ENCODE peak calls at places on chromosomes 13 and 19, in five cellular contexts. One of them, this sample, is unnamed.

GRCh38 chr19:31331536-31331935 is 17.7 kb downstream of the TSHZ3 start:
- DNase-seq in GM10248: no peak
- DNase-seq in lower lobe of right lung: no peak
- DNase-seq in NCI-H510A: no peak
- DNase-seq in RWPE1: no peak
- DNase-seq in this sample: no peak

GRCh38 chr13:109156181-109156935 is 526.9 kb downstream of the MYO16 start:
- DNase-seq in NCI-H510A: no peak
- DNase-seq in lower lobe of right lung: no peak
- DNase-seq in RWPE1: peak; percentile 69
- DNase-seq in GM10248: no peak
- DNase-seq in this sample: peak; percentile 84

GRCh38 chr19:41533691-41534090 is 42.3 kb upstream of the CEACAM21 start:
- DNase-seq in RWPE1: no peak
- DNase-seq in NCI-H510A: no peak
- DNase-seq in lower lobe of right lung: no peak
- DNase-seq in GM10248: no peak
- DNase-seq in this sample: peak; percentile 30

GRCh38 chr13:69234171-69234570 is 873.5 kb upstream of the ATXN8OS start:
- DNase-seq in GM10248: no peak
- DNase-seq in NCI-H510A: no peak
- DNase-seq in lower lobe of right lung: no peak
- DNase-seq in RWPE1: no peak
- DNase-seq in this sample: no peak

GRCh38 chr19:10518444-10519361 is 1.5 kb upstream of the S1PR5 start:
- DNase-seq in NCI-H510A: no peak
- DNase-seq in lower lobe of right lung: no peak
- DNase-seq in GM10248: no peak
- DNase-seq in RWPE1: no peak
- DNase-seq in this sample: peak; percentile 89

GRCh38 chr19:44745386-44745831 is 3.1 kb upstream of the BCL3 start:
- DNase-seq in RWPE1: no peak
- DNase-seq in GM10248: no peak
- DNase-seq in NCI-H510A: peak; percentile 24
- DNase-seq in lower lobe of right lung: no peak
- DNase-seq in this sample: peak; percentile 95

GRCh38 chr19:49684251-49684982 is 5.0 kb upstream of the ADM5 start:
- DNase-seq in lower lobe of right lung: no peak
- DNase-seq in RWPE1: no peak
- DNase-seq in NCI-H510A: no peak
- DNase-seq in GM10248: peak; percentile 52
- DNase-seq in this sample: peak; percentile 92

GRCh38 chr19:11422163-11423068 is 3.3 kb upstream of the RGL3 start:
- DNase-seq in RWPE1: peak; percentile 94
- DNase-seq in NCI-H510A: no peak
- DNase-seq in lower lobe of right lung: peak; percentile 94
- DNase-seq in GM10248: peak; percentile 91
- DNase-seq in this sample: peak; percentile 92

GRCh38 chr19:33234736-33235135 is 9.1 kb upstream of the SLC7A10 start:
- DNase-seq in NCI-H510A: no peak
- DNase-seq in GM10248: no peak
- DNase-seq in lower lobe of right lung: no peak
- DNase-seq in RWPE1: no peak
- DNase-seq in this sample: no peak

GRCh38 chr19:2166741-2167738 is 3.3 kb downstream of the DOT1L start:
- DNase-seq in GM10248: no peak
- DNase-seq in NCI-H510A: peak; percentile 28
- DNase-seq in lower lobe of right lung: peak; percentile 92
- DNase-seq in RWPE1: no peak
- DNase-seq in this sample: peak; percentile 96

GRCh38 chr19:18782559-18783225 is 8.4 kb downstream of the COMP start:
- DNase-seq in lower lobe of right lung: no peak
- DNase-seq in GM10248: no peak
- DNase-seq in NCI-H510A: no peak
- DNase-seq in RWPE1: no peak
- DNase-seq in this sample: no peak

GRCh38 chr19:55636723-55637122 is 4.1 kb upstream of the ZNF580 start:
- DNase-seq in RWPE1: no peak
- DNase-seq in NCI-H510A: no peak
- DNase-seq in lower lobe of right lung: no peak
- DNase-seq in GM10248: no peak
- DNase-seq in this sample: peak; percentile 69

GRCh38 chr19:6730153-6730804 is 7.1 kb downstream of the GPR108 start:
- DNase-seq in RWPE1: no peak
- DNase-seq in lower lobe of right lung: peak; percentile 94
- DNase-seq in GM10248: no peak
- DNase-seq in NCI-H510A: no peak
- DNase-seq in this sample: peak; percentile 87

GRCh38 chr13:20482818-20483217 is 42.8 kb downstream of the CRYL1 start:
- DNase-seq in NCI-H510A: no peak
- DNase-seq in lower lobe of right lung: no peak
- DNase-seq in RWPE1: no peak
- DNase-seq in GM10248: no peak
- DNase-seq in this sample: no peak

GRCh38 chr19:16612631-16613030 is 15.4 kb downstream of the MED26 start:
- DNase-seq in lower lobe of right lung: no peak
- DNase-seq in RWPE1: no peak
- DNase-seq in NCI-H510A: no peak
- DNase-seq in GM10248: no peak
- DNase-seq in this sample: peak; percentile 48

GRCh38 chr13:31950121-31950810 is 81.3 kb upstream of the FRY start:
- DNase-seq in NCI-H510A: no peak
- DNase-seq in RWPE1: no peak
- DNase-seq in GM10248: no peak
- DNase-seq in lower lobe of right lung: no peak
- DNase-seq in this sample: no peak

GRCh38 chr13:102700088-102701031 is 5.5 kb upstream of the METTL21C start:
- DNase-seq in NCI-H510A: no peak
- DNase-seq in RWPE1: no peak
- DNase-seq in GM10248: no peak
- DNase-seq in lower lobe of right lung: no peak
- DNase-seq in this sample: no peak

GRCh38 chr19:16385296-16385695 is 60.7 kb downstream of the KLF2 start:
- DNase-seq in lower lobe of right lung: no peak
- DNase-seq in RWPE1: no peak
- DNase-seq in NCI-H510A: no peak
- DNase-seq in GM10248: no peak
- DNase-seq in this sample: no peak

GRCh38 chr13:32940601-32941000 is 75.6 kb upstream of the KL start:
- DNase-seq in GM10248: no peak
- DNase-seq in NCI-H510A: no peak
- DNase-seq in lower lobe of right lung: no peak
- DNase-seq in RWPE1: no peak
- DNase-seq in this sample: no peak

GRCh38 chr13:80901111-80902014 is 560.4 kb upstream of the SPRY2 start:
- DNase-seq in lower lobe of right lung: no peak
- DNase-seq in NCI-H510A: no peak
- DNase-seq in GM10248: no peak
- DNase-seq in RWPE1: no peak
- DNase-seq in this sample: no peak

GRCh38 chr13:66657165-66657895 is 572.8 kb downstream of the PCDH9 start:
- DNase-seq in GM10248: no peak
- DNase-seq in lower lobe of right lung: peak; percentile 53
- DNase-seq in NCI-H510A: peak; percentile 77
- DNase-seq in RWPE1: peak; percentile 73
- DNase-seq in this sample: no peak

GRCh38 chr19:50553134-50553703 is 15.0 kb downstream of the LRRC4B start:
- DNase-seq in NCI-H510A: no peak
- DNase-seq in RWPE1: no peak
- DNase-seq in lower lobe of right lung: no peak
- DNase-seq in GM10248: no peak
- DNase-seq in this sample: peak; percentile 49

GRCh38 chr19:50490991-50491472 is 14.4 kb upstream of the GARIN5A start:
- DNase-seq in NCI-H510A: no peak
- DNase-seq in lower lobe of right lung: no peak
- DNase-seq in GM10248: no peak
- DNase-seq in RWPE1: no peak
- DNase-seq in this sample: no peak

GRCh38 chr19:41302624-41303351 is 7.2 kb upstream of the CCDC97 start:
- DNase-seq in NCI-H510A: no peak
- DNase-seq in GM10248: peak; percentile 78
- DNase-seq in RWPE1: no peak
- DNase-seq in lower lobe of right lung: no peak
- DNase-seq in this sample: no peak

GRCh38 chr19:461664-462551 is 1.1 kb upstream of the SHC2 start:
- DNase-seq in RWPE1: peak; percentile 13
- DNase-seq in GM10248: no peak
- DNase-seq in NCI-H510A: peak; percentile 75
- DNase-seq in lower lobe of right lung: no peak
- DNase-seq in this sample: no peak

GRCh38 chr13:66994097-66994496 is 236.0 kb downstream of the PCDH9 start:
- DNase-seq in NCI-H510A: no peak
- DNase-seq in GM10248: peak; percentile 41
- DNase-seq in RWPE1: peak; percentile 18
- DNase-seq in lower lobe of right lung: peak; percentile 73
- DNase-seq in this sample: peak; percentile 83

GRCh38 chr19:29665215-29665825 is at the start of gene PLEKHF1:
- DNase-seq in GM10248: peak; percentile 96
- DNase-seq in NCI-H510A: peak; percentile 64
- DNase-seq in lower lobe of right lung: peak; percentile 91
- DNase-seq in RWPE1: peak; percentile 86
- DNase-seq in this sample: peak; percentile 97

GRCh38 chr19:42540071-42540553 is 11.8 kb upstream of the CEACAM1 start:
- DNase-seq in RWPE1: no peak
- DNase-seq in lower lobe of right lung: no peak
- DNase-seq in NCI-H510A: no peak
- DNase-seq in GM10248: no peak
- DNase-seq in this sample: no peak

GRCh38 chr13:36006895-36007294 is 124.3 kb downstream of the DCLK1 start:
- DNase-seq in NCI-H510A: no peak
- DNase-seq in RWPE1: no peak
- DNase-seq in GM10248: no peak
- DNase-seq in lower lobe of right lung: no peak
- DNase-seq in this sample: no peak

GRCh38 chr13:107370036-107370785 is 802.3 kb upstream of the ARGLU1 start:
- DNase-seq in RWPE1: peak; percentile 5
- DNase-seq in lower lobe of right lung: no peak
- DNase-seq in NCI-H510A: no peak
- DNase-seq in GM10248: no peak
- DNase-seq in this sample: no peak